ENCODE peak calls at places on chromosomes 7 and 10, in nine cellular contexts. One of them, this sample, is unnamed.

GRCh38 chr10:68957654-68958053 is 1.7 kb downstream of the DDX21 start:
- DNase-seq in progenitor cell of endocrine pancreas: no peak
- DNase-seq in mesendoderm: peak; percentile 8
- DNase-seq in IMR-90: no peak
- DNase-seq in neural crest cell: no peak
- DNase-seq in activated CD4-positive, CD25-positive, alpha-beta regulatory T cell treated with anti-CD3 and anti-CD28 coated beads, Interleukin-2, amount 50 U/mL, for 16 hours: no peak
- DNase-seq in NCI-H1930: no peak
- DNase-seq in activated T-cell treated with anti-CD3 and anti-CD28 coated beads for 1 hour: no peak
- DNase-seq in glomerular endothelial cell: no peak
- DNase-seq in this sample: no peak

GRCh38 chr7:2471396-2471795 is 4.8 kb downstream of the GRIFIN start:
- DNase-seq in activated T-cell treated with anti-CD3 and anti-CD28 coated beads for 1 hour: no peak
- DNase-seq in mesendoderm: peak; percentile 69
- DNase-seq in neural crest cell: no peak
- DNase-seq in IMR-90: peak; percentile 25
- DNase-seq in glomerular endothelial cell: no peak
- DNase-seq in NCI-H1930: no peak
- DNase-seq in activated CD4-positive, CD25-positive, alpha-beta regulatory T cell treated with anti-CD3 and anti-CD28 coated beads, Interleukin-2, amount 50 U/mL, for 16 hours: no peak
- DNase-seq in progenitor cell of endocrine pancreas: no peak
- DNase-seq in this sample: peak; percentile 55

GRCh38 chr10:67539312-67539711 is 156.7 kb downstream of the CTNNA3 start:
- DNase-seq in glomerular endothelial cell: no peak
- DNase-seq in mesendoderm: no peak
- DNase-seq in neural crest cell: no peak
- DNase-seq in NCI-H1930: no peak
- DNase-seq in IMR-90: peak; percentile 1
- DNase-seq in activated T-cell treated with anti-CD3 and anti-CD28 coated beads for 1 hour: no peak
- DNase-seq in activated CD4-positive, CD25-positive, alpha-beta regulatory T cell treated with anti-CD3 and anti-CD28 coated beads, Interleukin-2, amount 50 U/mL, for 16 hours: no peak
- DNase-seq in progenitor cell of endocrine pancreas: no peak
- DNase-seq in this sample: no peak

GRCh38 chr7:2575733-2576350 is 17.1 kb downstream of the IQCE start:
- DNase-seq in NCI-H1930: no peak
- DNase-seq in mesendoderm: no peak
- DNase-seq in activated T-cell treated with anti-CD3 and anti-CD28 coated beads for 1 hour: no peak
- DNase-seq in IMR-90: peak; percentile 46
- DNase-seq in activated CD4-positive, CD25-positive, alpha-beta regulatory T cell treated with anti-CD3 and anti-CD28 coated beads, Interleukin-2, amount 50 U/mL, for 16 hours: no peak
- DNase-seq in progenitor cell of endocrine pancreas: no peak
- DNase-seq in glomerular endothelial cell: no peak
- DNase-seq in neural crest cell: no peak
- DNase-seq in this sample: no peak

GRCh38 chr10:3776796-3777571 is 8.0 kb downstream of the KLF6 start:
- DNase-seq in activated CD4-positive, CD25-positive, alpha-beta regulatory T cell treated with anti-CD3 and anti-CD28 coated beads, Interleukin-2, amount 50 U/mL, for 16 hours: no peak
- DNase-seq in IMR-90: peak; percentile 94
- DNase-seq in activated T-cell treated with anti-CD3 and anti-CD28 coated beads for 1 hour: peak; percentile 31
- DNase-seq in mesendoderm: peak; percentile 40
- DNase-seq in neural crest cell: no peak
- DNase-seq in progenitor cell of endocrine pancreas: no peak
- DNase-seq in glomerular endothelial cell: peak; percentile 58
- DNase-seq in NCI-H1930: no peak
- DNase-seq in this sample: no peak

GRCh38 chr10:118991326-118991725 is 38.2 kb upstream of the NANOS1 start:
- DNase-seq in mesendoderm: no peak
- DNase-seq in activated CD4-positive, CD25-positive, alpha-beta regulatory T cell treated with anti-CD3 and anti-CD28 coated beads, Interleukin-2, amount 50 U/mL, for 16 hours: no peak
- DNase-seq in glomerular endothelial cell: no peak
- DNase-seq in IMR-90: no peak
- DNase-seq in progenitor cell of endocrine pancreas: no peak
- DNase-seq in activated T-cell treated with anti-CD3 and anti-CD28 coated beads for 1 hour: no peak
- DNase-seq in NCI-H1930: no peak
- DNase-seq in neural crest cell: no peak
- DNase-seq in this sample: no peak

GRCh38 chr10:84293574-84294016 is 34.8 kb upstream of the CCSER2 start:
- DNase-seq in IMR-90: peak; percentile 15
- DNase-seq in progenitor cell of endocrine pancreas: no peak
- DNase-seq in activated CD4-positive, CD25-positive, alpha-beta regulatory T cell treated with anti-CD3 and anti-CD28 coated beads, Interleukin-2, amount 50 U/mL, for 16 hours: no peak
- DNase-seq in NCI-H1930: no peak
- DNase-seq in neural crest cell: no peak
- DNase-seq in mesendoderm: peak; percentile 93
- DNase-seq in activated T-cell treated with anti-CD3 and anti-CD28 coated beads for 1 hour: no peak
- DNase-seq in glomerular endothelial cell: no peak
- DNase-seq in this sample: no peak

GRCh38 chr10:116947838-116948529 is 57.0 kb downstream of the SHTN1 start:
- DNase-seq in progenitor cell of endocrine pancreas: no peak
- DNase-seq in activated T-cell treated with anti-CD3 and anti-CD28 coated beads for 1 hour: no peak
- DNase-seq in NCI-H1930: no peak
- DNase-seq in neural crest cell: no peak
- DNase-seq in IMR-90: peak; percentile 31
- DNase-seq in activated CD4-positive, CD25-positive, alpha-beta regulatory T cell treated with anti-CD3 and anti-CD28 coated beads, Interleukin-2, amount 50 U/mL, for 16 hours: no peak
- DNase-seq in mesendoderm: peak; percentile 81
- DNase-seq in glomerular endothelial cell: peak; percentile 48
- DNase-seq in this sample: no peak

GRCh38 chr7:150476819-150477631 is 26.6 kb downstream of the GIMAP8 start:
- DNase-seq in progenitor cell of endocrine pancreas: no peak
- DNase-seq in activated CD4-positive, CD25-positive, alpha-beta regulatory T cell treated with anti-CD3 and anti-CD28 coated beads, Interleukin-2, amount 50 U/mL, for 16 hours: no peak
- DNase-seq in activated T-cell treated with anti-CD3 and anti-CD28 coated beads for 1 hour: no peak
- DNase-seq in mesendoderm: no peak
- DNase-seq in NCI-H1930: no peak
- DNase-seq in IMR-90: no peak
- DNase-seq in neural crest cell: no peak
- DNase-seq in glomerular endothelial cell: no peak
- DNase-seq in this sample: no peak

GRCh38 chr7:3232228-3232627 is 68.8 kb upstream of the SDK1 start:
- DNase-seq in activated CD4-positive, CD25-positive, alpha-beta regulatory T cell treated with anti-CD3 and anti-CD28 coated beads, Interleukin-2, amount 50 U/mL, for 16 hours: no peak
- DNase-seq in progenitor cell of endocrine pancreas: no peak
- DNase-seq in neural crest cell: no peak
- DNase-seq in glomerular endothelial cell: no peak
- DNase-seq in mesendoderm: no peak
- DNase-seq in IMR-90: no peak
- DNase-seq in activated T-cell treated with anti-CD3 and anti-CD28 coated beads for 1 hour: no peak
- DNase-seq in NCI-H1930: no peak
- DNase-seq in this sample: no peak

GRCh38 chr7:26704786-26705185 is 159.6 kb downstream of the SKAP2 start:
- DNase-seq in activated T-cell treated with anti-CD3 and anti-CD28 coated beads for 1 hour: no peak
- DNase-seq in progenitor cell of endocrine pancreas: no peak
- DNase-seq in activated CD4-positive, CD25-positive, alpha-beta regulatory T cell treated with anti-CD3 and anti-CD28 coated beads, Interleukin-2, amount 50 U/mL, for 16 hours: no peak
- DNase-seq in glomerular endothelial cell: no peak
- DNase-seq in IMR-90: peak; percentile 58
- DNase-seq in mesendoderm: no peak
- DNase-seq in neural crest cell: no peak
- DNase-seq in NCI-H1930: no peak
- DNase-seq in this sample: no peak

GRCh38 chr10:33965795-33966581 is 631.5 kb upstream of the NRP1 start:
- DNase-seq in activated CD4-positive, CD25-positive, alpha-beta regulatory T cell treated with anti-CD3 and anti-CD28 coated beads, Interleukin-2, amount 50 U/mL, for 16 hours: no peak
- DNase-seq in mesendoderm: no peak
- DNase-seq in progenitor cell of endocrine pancreas: no peak
- DNase-seq in glomerular endothelial cell: no peak
- DNase-seq in activated T-cell treated with anti-CD3 and anti-CD28 coated beads for 1 hour: no peak
- DNase-seq in NCI-H1930: no peak
- DNase-seq in IMR-90: no peak
- DNase-seq in neural crest cell: no peak
- DNase-seq in this sample: no peak

GRCh38 chr10:87862644-87863101 is 660 bp downstream of the KLLN start:
- DNase-seq in activated T-cell treated with anti-CD3 and anti-CD28 coated beads for 1 hour: no peak
- DNase-seq in activated CD4-positive, CD25-positive, alpha-beta regulatory T cell treated with anti-CD3 and anti-CD28 coated beads, Interleukin-2, amount 50 U/mL, for 16 hours: no peak
- DNase-seq in NCI-H1930: no peak
- DNase-seq in mesendoderm: peak; percentile 73
- DNase-seq in IMR-90: peak; percentile 57
- DNase-seq in neural crest cell: no peak
- DNase-seq in progenitor cell of endocrine pancreas: no peak
- DNase-seq in glomerular endothelial cell: no peak
- DNase-seq in this sample: no peak

GRCh38 chr7:7996568-7996967 is 28.0 kb downstream of the GLCCI1 start:
- DNase-seq in activated CD4-positive, CD25-positive, alpha-beta regulatory T cell treated with anti-CD3 and anti-CD28 coated beads, Interleukin-2, amount 50 U/mL, for 16 hours: no peak
- DNase-seq in IMR-90: peak; percentile 30
- DNase-seq in glomerular endothelial cell: no peak
- DNase-seq in progenitor cell of endocrine pancreas: no peak
- DNase-seq in mesendoderm: peak; percentile 56
- DNase-seq in activated T-cell treated with anti-CD3 and anti-CD28 coated beads for 1 hour: no peak
- DNase-seq in NCI-H1930: no peak
- DNase-seq in neural crest cell: no peak
- DNase-seq in this sample: no peak

GRCh38 chr10:24344695-24345473 is 135.9 kb downstream of the KIAA1217 start:
- DNase-seq in progenitor cell of endocrine pancreas: no peak
- DNase-seq in neural crest cell: no peak
- DNase-seq in activated T-cell treated with anti-CD3 and anti-CD28 coated beads for 1 hour: no peak
- DNase-seq in activated CD4-positive, CD25-positive, alpha-beta regulatory T cell treated with anti-CD3 and anti-CD28 coated beads, Interleukin-2, amount 50 U/mL, for 16 hours: no peak
- DNase-seq in mesendoderm: peak; percentile 57
- DNase-seq in IMR-90: no peak
- DNase-seq in glomerular endothelial cell: no peak
- DNase-seq in NCI-H1930: no peak
- DNase-seq in this sample: no peak

GRCh38 chr10:132062181-132062515 is 3.6 kb upstream of the JAKMIP3 start:
- DNase-seq in IMR-90: no peak
- DNase-seq in activated CD4-positive, CD25-positive, alpha-beta regulatory T cell treated with anti-CD3 and anti-CD28 coated beads, Interleukin-2, amount 50 U/mL, for 16 hours: no peak
- DNase-seq in activated T-cell treated with anti-CD3 and anti-CD28 coated beads for 1 hour: no peak
- DNase-seq in NCI-H1930: no peak
- DNase-seq in glomerular endothelial cell: no peak
- DNase-seq in neural crest cell: no peak
- DNase-seq in mesendoderm: no peak
- DNase-seq in progenitor cell of endocrine pancreas: no peak
- DNase-seq in this sample: no peak